ENCODE peak calls at places on chromosomes 3 and 15, in eight cellular contexts. V is hepatocyte, R is body of pancreas, F is spleen, I is lower leg skin, U is sigmoid colon, M is endodermal cell, Y is adrenal gland. W is an unnamed sample.

GRCh38 chr3:153528473-153528872 is 366.4 kb downstream of the RAP2B start:
- DNase-seq in U (no peak), V (no peak), M (no peak), I (no peak), R (no peak), Y (no peak), F (no peak), W (no peak)

GRCh38 chr3:155292133-155292532 is 1.4 kb downstream of the STRIT1 start:
- DNase-seq in R (no peak), Y (no peak), V (no peak), F (no peak), U (no peak), I (no peak), M (no peak), W (no peak)

GRCh38 chr3:52108302-52109232 is 45.7 kb downstream of the POC1A start:
- DNase-seq in Y (no peak), M (peak; percentile 61), U (peak; percentile 64), F (peak; percentile 63), V (no peak), I (no peak), R (no peak), W (peak; percentile 64)

GRCh38 chr3:81749285-81749684 is 12.2 kb downstream of the GBE1 start:
- DNase-seq in V (no peak), F (no peak), U (no peak), Y (no peak), I (no peak), R (no peak), M (no peak), W (no peak)

GRCh38 chr15:82894971-82895520 is 57.5 kb downstream of the HOMER2 start:
- DNase-seq in U (no peak), R (no peak), M (peak; percentile 67), F (no peak), Y (no peak), I (peak; percentile 25), V (no peak), W (no peak)

GRCh38 chr3:106957021-106957420 is 420.2 kb upstream of the CCDC54 start:
- DNase-seq in Y (no peak), I (no peak), R (no peak), F (no peak), U (no peak), M (no peak), V (no peak), W (no peak)

GRCh38 chr3:114741066-114741465 is 406.0 kb downstream of the ZBTB20 start:
- DNase-seq in I (no peak), F (no peak), Y (no peak), V (no peak), R (no peak), M (no peak), U (no peak), W (no peak)

GRCh38 chr3:137988152-137988551 is 21.8 kb upstream of the CLDN18 start:
- DNase-seq in F (no peak), I (no peak), Y (no peak), R (no peak), U (no peak), V (peak; percentile 72), M (no peak), W (no peak)

GRCh38 chr15:76994971-76995945 is at the start of gene PSTPIP1:
- DNase-seq in U (peak; percentile 68), I (peak; percentile 88), F (peak; percentile 96), M (peak; percentile 48), Y (peak; percentile 14), V (no peak), R (peak; percentile 10), W (no peak)

GRCh38 chr15:34147371-34148140 is 45.7 kb downstream of the PGBD4 start:
- DNase-seq in R (no peak), F (no peak), Y (no peak), U (no peak), V (no peak), I (no peak), M (no peak), W (no peak)

GRCh38 chr3:160376681-160377080 is 22.3 kb downstream of the IFT80 start:
- DNase-seq in F (no peak), V (no peak), I (no peak), U (no peak), Y (no peak), M (no peak), R (no peak), W (no peak)

GRCh38 chr3:105967117-105967516 is 98.3 kb upstream of the CBLB start:
- DNase-seq in F (no peak), M (no peak), U (no peak), R (no peak), V (peak; percentile 18), I (no peak), Y (peak; percentile 14), W (no peak)

GRCh38 chr3:39783730-39784129 is 25.7 kb upstream of the MYRIP start:
- DNase-seq in I (no peak), F (no peak), M (no peak), U (no peak), R (no peak), Y (no peak), V (no peak), W (no peak)

GRCh38 chr3:123656691-123657090 is 71.8 kb upstream of the HACD2 start:
- DNase-seq in M (peak; percentile 58), R (no peak), V (no peak), F (no peak), U (no peak), I (no peak), Y (no peak), W (no peak)

GRCh38 chr3:69770219-69770618 is 31.0 kb downstream of the MITF start:
- DNase-seq in R (no peak), V (no peak), F (no peak), I (no peak), M (no peak), U (no peak), Y (no peak), W (no peak)

GRCh38 chr3:4271834-4272233 is 31.3 kb upstream of the SETMAR start:
- DNase-seq in M (no peak), I (no peak), V (peak; percentile 69), U (no peak), Y (no peak), R (no peak), F (no peak), W (no peak)

GRCh38 chr15:39273805-39274411 is 307.0 kb upstream of the THBS1 start:
- DNase-seq in R (peak; percentile 96), V (peak; percentile 64), U (no peak), M (no peak), F (no peak), Y (no peak), I (no peak), W (no peak)

GRCh38 chr3:191085091-191085490 is 114.0 kb upstream of the OSTN start:
- DNase-seq in Y (no peak), F (no peak), V (no peak), U (no peak), M (no peak), R (no peak), I (no peak), W (no peak)

GRCh38 chr3:63344676-63345075 is 66.6 kb downstream of the SYNPR start:
- DNase-seq in I (no peak), M (peak; percentile 56), V (no peak), R (no peak), Y (no peak), F (no peak), U (no peak), W (no peak)

GRCh38 chr3:111314146-111314873 is 227.7 kb upstream of the CD96 start:
- DNase-seq in V (peak; percentile 26), I (no peak), M (no peak), U (no peak), F (no peak), Y (no peak), R (no peak), W (no peak)

DNA sequence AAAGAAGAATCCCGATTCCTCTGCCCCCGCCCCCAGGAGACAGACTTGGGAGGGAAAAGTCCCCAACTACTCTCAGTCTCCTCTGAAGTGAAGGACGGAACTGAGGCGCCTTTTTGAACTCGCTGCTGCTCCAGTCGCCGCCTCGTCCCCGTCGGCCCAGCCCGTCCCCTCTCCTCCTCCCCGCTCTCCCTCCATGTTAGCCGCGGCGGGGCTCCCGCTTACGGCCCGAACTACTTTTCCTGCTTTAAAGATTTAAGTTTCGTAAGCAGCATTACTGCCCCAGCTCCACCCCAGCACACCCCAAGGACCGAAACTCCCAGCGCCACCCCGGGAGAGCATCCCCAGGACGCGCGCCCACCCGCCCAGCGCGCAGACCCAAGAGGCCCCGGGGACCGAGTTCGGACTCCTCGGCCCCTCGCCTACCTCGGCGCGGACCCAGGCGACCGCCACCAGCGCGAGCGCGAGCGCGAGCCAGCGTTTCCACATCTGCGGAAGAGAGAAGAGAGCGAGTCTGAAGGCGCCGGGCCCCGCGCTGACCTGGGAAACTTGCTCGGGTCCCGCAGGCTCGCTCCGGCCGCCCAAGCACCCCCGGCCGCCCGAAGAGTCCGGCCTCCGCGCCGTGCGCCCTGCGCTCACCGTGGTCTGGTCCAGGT is 405 bp downstream of the FSTL1 start:
- DNase-seq in M (peak; percentile 70), Y (peak; percentile 43), V (peak; percentile 47), F (peak; percentile 81), U (peak; percentile 75), I (peak; percentile 88), R (peak; percentile 25), W (peak; percentile 39)
- H3K4me3 ChIP-seq in M (peak overlapping the region; percentile 97), Y (peak overlapping the region; percentile 43), V (peak overlapping the region; percentile 97), F (peak overlapping the region; percentile 57), U (peak overlapping the region; percentile 85), I (peak overlapping the region; percentile 84), R (peak overlapping the region; percentile 80), W (peak overlapping the region; percentile 78)

GRCh38 chr3:122245513-122246174 is 62.2 kb downstream of the CASR start:
- DNase-seq in F (no peak), Y (no peak), I (no peak), M (no peak), R (no peak), V (no peak), U (no peak), W (no peak)
- TF ChIP-seq CTCF in F (no peak), Y (no peak), I (no peak), M (peak; percentile 33), R (no peak), V (no peak), U (no peak), W (no peak)

GRCh38 chr15:98134875-98135274 is 174.4 kb downstream of the ARRDC4 start:
- DNase-seq in R (no peak), M (no peak), V (no peak), U (no peak), F (no peak), I (no peak), Y (no peak), W (no peak)

GRCh38 chr15:98143116-98143515 is 182.6 kb downstream of the ARRDC4 start:
- DNase-seq in Y (no peak), I (no peak), R (no peak), F (no peak), M (no peak), V (no peak), U (no peak), W (no peak)

GRCh38 chr15:98139337-98139736 is 178.8 kb downstream of the ARRDC4 start:
- DNase-seq in I (no peak), V (no peak), F (no peak), R (no peak), Y (no peak), U (no peak), M (no peak), W (no peak)

GRCh38 chr15:98142584-98142983 is 182.1 kb downstream of the ARRDC4 start:
- DNase-seq in R (no peak), V (no peak), Y (no peak), U (no peak), I (no peak), M (peak; percentile 79), F (no peak), W (no peak)

GRCh38 chr15:98138910-98139309 is 178.4 kb downstream of the ARRDC4 start:
- DNase-seq in F (no peak), U (no peak), I (no peak), V (no peak), M (no peak), R (no peak), Y (no peak), W (no peak)
- H3K4me3 ChIP-seq in F (no peak overlapping the region), U (no peak overlapping the region), I (no peak overlapping the region), V (no peak overlapping the region), M (no peak overlapping the region), R (no peak overlapping the region), Y (no peak overlapping the region), W (no peak overlapping the region)

GRCh38 chr15:99371180-99372103 is 120.2 kb downstream of the LRRC28 start:
- DNase-seq in U (no peak), M (no peak), R (no peak), Y (no peak), I (no peak), F (no peak), V (no peak), W (no peak)
- TF ChIP-seq CTCF in U (no peak), M (no peak), R (no peak), Y (no peak), I (no peak), F (no peak), V (no peak), W (no peak)

W was measured in uterus.